ENCODE peak calls at places on chromosomes 6 and 20, in ten cellular contexts. C, B, N, T, W, R, U, X, H and G are unnamed samples.

GRCh38 chr6:116666869-116667268 is 1.7 kb downstream of the ZUP1 start:
- DNase-seq in C (no peak), B (no peak), N (no peak), T (no peak), W (no peak), R (no peak), U (no peak), X (no peak), H (no peak), G (no peak)

GRCh38 chr20:37518606-37519507 is 2.2 kb upstream of the NNAT start:
- DNase-seq in C (no peak), B (no peak), N (peak; percentile 33), T (no peak), W (no peak), R (peak; percentile 34), U (no peak), X (no peak), H (no peak), G (no peak)

GRCh38 chr6:105921781-105922180 is 164.4 kb upstream of the PRDM1 start:
- DNase-seq in C (no peak), B (no peak), N (no peak), T (no peak), W (peak; percentile 57), R (no peak), U (no peak), X (no peak), H (no peak), G (no peak)

GRCh38 chr6:41074692-41075436 is 2.1 kb downstream of the NFYA start:
- DNase-seq in C (no peak), B (no peak), N (no peak), T (no peak), W (peak; percentile 38), R (no peak), U (no peak), X (no peak), H (no peak), G (no peak)

GRCh38 chr6:83273596-83273995 is 80.4 kb downstream of the RWDD2A start:
- DNase-seq in C (no peak), B (no peak), N (no peak), T (no peak), W (peak; percentile 3), R (no peak), U (no peak), X (no peak), H (no peak), G (no peak)

GRCh38 chr6:109165392-109165964 is 70.2 kb downstream of the CEP57L1 start:
- DNase-seq in C (peak; percentile 13), B (peak; percentile 41), N (no peak), T (no peak), W (peak; percentile 58), R (peak; percentile 89), U (no peak), X (no peak), H (no peak), G (no peak)

GRCh38 chr6:46642928-46643751 is 9.5 kb downstream of the CYP39A1 start:
- DNase-seq in C (no peak), B (no peak), N (no peak), T (no peak), W (no peak), R (no peak), U (no peak), X (no peak), H (no peak), G (no peak)

GRCh38 chr6:25709761-25710160 is 44.8 kb upstream of the SLC17A4 start:
- DNase-seq in C (no peak), B (no peak), N (no peak), T (no peak), W (no peak), R (no peak), U (no peak), X (no peak), H (no peak), G (no peak)

GRCh38 chr6:53803081-53803860 is 8.5 kb downstream of the LRRC1 start:
- DNase-seq in C (no peak), B (no peak), N (no peak), T (no peak), W (peak; percentile 79), R (no peak), U (no peak), X (no peak), H (no peak), G (no peak)

GRCh38 chr6:120410586-120410985 is 923.7 kb downstream of the TBC1D32 start:
- DNase-seq in C (no peak), B (no peak), N (no peak), T (no peak), W (no peak), R (peak; percentile 50), U (no peak), X (no peak), H (no peak), G (no peak)

GRCh38 chr6:12103158-12103557 is 91.0 kb downstream of the HIVEP1 start:
- DNase-seq in C (no peak), B (no peak), N (no peak), T (no peak), W (no peak), R (no peak), U (no peak), X (no peak), H (no peak), G (no peak)

GRCh38 chr20:41570552-41570951 is 47.6 kb downstream of the CHD6 start:
- DNase-seq in C (no peak), B (no peak), N (no peak), T (no peak), W (peak; percentile 11), R (no peak), U (no peak), X (no peak), H (no peak), G (no peak)

GRCh38 chr20:46044896-46045295 is 15.9 kb downstream of the SLC12A5 start:
- DNase-seq in C (no peak), B (no peak), N (no peak), T (no peak), W (no peak), R (no peak), U (no peak), X (no peak), H (no peak), G (no peak)

GRCh38 chr6:150753404-150754184 is 111.9 kb upstream of the MTHFD1L start:
- DNase-seq in C (no peak), B (no peak), N (no peak), T (no peak), W (no peak), R (no peak), U (no peak), X (no peak), H (no peak), G (no peak)

GRCh38 chr6:137416376-137417109 is 77.7 kb downstream of the OLIG3 start:
- DNase-seq in C (no peak), B (no peak), N (no peak), T (no peak), W (no peak), R (no peak), U (no peak), X (no peak), H (peak; percentile 85), G (no peak)

GRCh38 chr20:11726021-11726420 is 191.7 kb upstream of the BTBD3 start:
- DNase-seq in C (no peak), B (no peak), N (no peak), T (no peak), W (peak; percentile 11), R (no peak), U (no peak), X (no peak), H (no peak), G (no peak)

GRCh38 chr6:39228111-39228971 is 934 bp downstream of the KCNK5 start:
- DNase-seq in C (no peak), B (no peak), N (no peak), T (no peak), W (no peak), R (no peak), U (no peak), X (no peak), H (no peak), G (no peak)

GRCh38 chr6:120320481-120321162 is 971.1 kb upstream of the MAN1A1 start:
- DNase-seq in C (no peak), B (no peak), N (no peak), T (no peak), W (no peak), R (no peak), U (no peak), X (no peak), H (no peak), G (no peak)

GRCh38 chr20:1467082-1467354 is 369 bp upstream of the NSFL1C start:
- DNase-seq in C (no peak), B (no peak), N (no peak), T (no peak), W (no peak), R (no peak), U (no peak), X (no peak), H (no peak), G (no peak)

GRCh38 chr6:28657756-28658465 is 132.2 kb downstream of the GPX5 start:
- DNase-seq in C (no peak), B (peak; percentile 68), N (no peak), T (peak; percentile 48), W (peak; percentile 68), R (no peak), U (no peak), X (no peak), H (peak; percentile 43), G (no peak)

GRCh38 chr6:15551798-15552197 is 111.0 kb downstream of the DTNBP1 start:
- DNase-seq in C (no peak), B (no peak), N (peak; percentile 89), T (peak; percentile 14), W (no peak), R (no peak), U (no peak), X (no peak), H (no peak), G (no peak)